ENCODE peak calls at places on chromosome 21, in ten cellular contexts. S is A549, B is fibroblast of lung, M is mucosa of descending colon, E is K562, T is testis, Y is spleen, C is hepatocyte, O is fibroblast of pulmonary artery, U is endothelial cell. Z is an unnamed sample.

GRCh38 chr21:29302340-29302991 is 3.7 kb downstream of the BACH1 start:
- DNase-seq in S (no peak), B (peak), M (no peak), E (no peak), T (no peak), Y (no peak), C (peak), O (no peak), U (no peak), Z (no peak)

GRCh38 chr21:43866233-43866632 is 1.2 kb downstream of the AGPAT3 start:
- DNase-seq in S (no peak), B (peak), M (peak), E (peak), T (peak), Y (peak), C (peak), O (peak), U (no peak), Z (no peak)

GRCh38 chr21:38244885-38245869 is 11.6 kb upstream of the KCNJ15 start:
- DNase-seq in S (peak), B (peak), M (no peak), E (no peak), T (no peak), Y (no peak), C (no peak), O (peak), U (no peak), Z (no peak)

GRCh38 chr21:45768011-45768740 is 124.7 kb downstream of the PCBP3 start:
- DNase-seq in S (no peak), B (peak), M (no peak), E (no peak), T (no peak), Y (no peak), C (no peak), O (peak), U (no peak), Z (peak)

GRCh38 chr21:31688603-31689368 is 29.3 kb downstream of the SOD1 start:
- DNase-seq in S (no peak), B (peak), M (no peak), E (no peak), T (no peak), Y (no peak), C (no peak), O (no peak), U (no peak), Z (no peak)

GRCh38 chr21:36478941-36479340 is 981 bp downstream of the CLDN14 start:
- DNase-seq in S (peak), B (peak), M (no peak), E (no peak), T (no peak), Y (peak), C (no peak), O (peak), U (peak), Z (no peak)

GRCh38 chr21:20443558-20444155 is 554.6 kb upstream of the NCAM2 start:
- DNase-seq in S (peak), B (no peak), M (no peak), E (peak), T (no peak), Y (no peak), C (peak), O (no peak), U (no peak), Z (no peak)

GRCh38 chr21:42021751-42022430 is 11.7 kb upstream of the ZBTB21 start:
- DNase-seq in S (no peak), B (no peak), M (no peak), E (no peak), T (no peak), Y (no peak), C (no peak), O (no peak), U (peak), Z (no peak)

GRCh38 chr21:39336457-39337008 is 12.4 kb downstream of the HMGN1 start:
- DNase-seq in S (no peak), B (no peak), M (no peak), E (no peak), T (no peak), Y (no peak), C (no peak), O (no peak), U (no peak), Z (peak)

GRCh38 chr21:44038063-44038462 is 26.0 kb downstream of the TRAPPC10 start:
- DNase-seq in S (no peak), B (no peak), M (no peak), E (no peak), T (no peak), Y (no peak), C (no peak), O (no peak), U (no peak), Z (no peak)

GRCh38 chr21:19368944-19369343 is 965.4 kb upstream of the TMPRSS15 start:
- DNase-seq in S (no peak), B (no peak), M (no peak), E (no peak), T (no peak), Y (no peak), C (no peak), O (no peak), U (no peak), Z (no peak)

GRCh38 chr21:34535886-34536285 is 23.9 kb upstream of the KCNE1 start:
- DNase-seq in S (no peak), B (no peak), M (no peak), E (no peak), T (no peak), Y (no peak), C (no peak), O (no peak), U (no peak), Z (no peak)

GRCh38 chr21:43824250-43824882 is 35.0 kb downstream of the RRP1 start:
- DNase-seq in S (peak), B (peak), M (no peak), E (no peak), T (no peak), Y (no peak), C (no peak), O (peak), U (no peak), Z (no peak)

GRCh38 chr21:21366277-21366676 is 368.1 kb downstream of the NCAM2 start:
- DNase-seq in S (no peak), B (no peak), M (no peak), E (no peak), T (no peak), Y (no peak), C (no peak), O (no peak), U (no peak), Z (no peak)

GRCh38 chr21:15437873-15438272 is 291.9 kb upstream of the USP25 start:
- DNase-seq in S (no peak), B (peak), M (no peak), E (no peak), T (no peak), Y (no peak), C (no peak), O (peak), U (no peak), Z (no peak)

GRCh38 chr21:46250146-46250725 is 21.7 kb upstream of the LSS start:
- DNase-seq in S (no peak), B (no peak), M (no peak), E (no peak), T (no peak), Y (no peak), C (no peak), O (peak), U (no peak), Z (no peak)

GRCh38 chr21:21101911-21102310 is 103.7 kb downstream of the NCAM2 start:
- DNase-seq in S (no peak), B (peak), M (no peak), E (peak), T (peak), Y (no peak), C (peak), O (peak), U (peak), Z (no peak)

GRCh38 chr21:43654806-43655489 is 4.3 kb downstream of the HSF2BP start:
- DNase-seq in S (no peak), B (peak), M (no peak), E (no peak), T (no peak), Y (no peak), C (no peak), O (no peak), U (no peak), Z (no peak)

GRCh38 chr21:43659136-43660000 is at the start of the genes HSF2BP and RRP1B:
- DNase-seq in S (peak), B (peak), M (peak), E (peak), T (peak), Y (peak), C (peak), O (peak), U (peak), Z (peak)

GRCh38 chr21:43865471-43866181 is 603 bp downstream of the AGPAT3 start:
- DNase-seq in S (no peak), B (peak), M (peak), E (peak), T (peak), Y (peak), C (peak), O (peak), U (no peak), Z (no peak)

DNA sequence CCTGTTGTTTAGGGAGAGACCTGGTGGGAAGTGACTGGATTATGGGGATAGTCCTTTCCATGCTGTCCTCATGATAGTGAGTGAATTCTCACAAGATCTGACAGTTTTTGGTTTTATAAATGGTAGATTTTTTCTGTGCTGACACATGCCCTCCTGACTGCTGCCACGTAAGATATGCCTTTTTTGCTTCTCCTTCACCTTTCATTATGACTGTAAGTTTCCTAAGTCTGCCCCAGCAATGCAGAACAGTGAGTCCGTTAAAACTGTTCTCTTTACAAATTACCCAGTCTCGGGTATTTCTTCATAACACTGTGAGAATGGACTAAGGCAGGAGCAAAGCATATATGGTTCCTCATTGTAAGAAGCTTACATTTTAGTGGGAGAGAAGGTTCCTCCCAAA is 1727.2 kb downstream of the NCAM2 start:
- DNase-seq in S (no peak), B (no peak), M (no peak), E (no peak), T (no peak), Y (no peak), C (no peak), O (no peak), U (no peak), Z (no peak)
- TF ChIP-seq CTCF in S (no peak), B (no peak), M (no peak), E (no peak), T (no peak), Y (no peak), C (no peak), O (no peak), U (no peak), Z (no peak)

DNA sequence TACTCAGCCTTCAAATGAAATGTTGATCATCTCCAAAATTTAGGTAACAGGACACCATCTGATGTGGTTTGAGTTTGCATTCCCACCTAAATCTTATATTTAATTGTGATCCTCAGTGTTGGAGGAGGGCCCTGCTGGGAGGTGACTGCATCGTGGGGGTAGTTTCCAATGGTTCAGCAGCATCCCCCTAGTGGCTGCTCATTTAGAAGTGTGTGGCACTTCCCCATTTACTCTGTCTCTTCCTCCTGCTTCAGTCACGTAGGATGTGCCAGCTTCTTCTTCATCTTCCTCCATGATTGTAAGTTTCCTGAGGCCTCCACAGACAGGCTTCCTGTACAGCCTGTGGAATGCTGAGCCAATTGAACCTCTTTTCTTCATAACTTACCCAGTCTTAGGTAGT is 731.2 kb downstream of the USP25 start:
- DNase-seq in S (no peak), B (no peak), M (no peak), E (no peak), T (no peak), Y (no peak), C (no peak), O (no peak), U (no peak), Z (no peak)
- TF ChIP-seq CTCF in S (no peak), B (no peak), M (no peak), E (no peak), T (no peak), Y (no peak), C (no peak), O (no peak), U (no peak), Z (no peak)

GRCh38 chr21:17903029-17903806 is 84.1 kb upstream of the C21orf91 start:
- DNase-seq in S (no peak), B (peak), M (no peak), E (no peak), T (no peak), Y (no peak), C (peak), O (peak), U (no peak), Z (no peak)
- TF ChIP-seq CTCF in S (no peak), B (no peak), M (no peak), E (peak), T (peak), Y (peak), C (peak), O (no peak), U (peak), Z (peak)

DNA sequence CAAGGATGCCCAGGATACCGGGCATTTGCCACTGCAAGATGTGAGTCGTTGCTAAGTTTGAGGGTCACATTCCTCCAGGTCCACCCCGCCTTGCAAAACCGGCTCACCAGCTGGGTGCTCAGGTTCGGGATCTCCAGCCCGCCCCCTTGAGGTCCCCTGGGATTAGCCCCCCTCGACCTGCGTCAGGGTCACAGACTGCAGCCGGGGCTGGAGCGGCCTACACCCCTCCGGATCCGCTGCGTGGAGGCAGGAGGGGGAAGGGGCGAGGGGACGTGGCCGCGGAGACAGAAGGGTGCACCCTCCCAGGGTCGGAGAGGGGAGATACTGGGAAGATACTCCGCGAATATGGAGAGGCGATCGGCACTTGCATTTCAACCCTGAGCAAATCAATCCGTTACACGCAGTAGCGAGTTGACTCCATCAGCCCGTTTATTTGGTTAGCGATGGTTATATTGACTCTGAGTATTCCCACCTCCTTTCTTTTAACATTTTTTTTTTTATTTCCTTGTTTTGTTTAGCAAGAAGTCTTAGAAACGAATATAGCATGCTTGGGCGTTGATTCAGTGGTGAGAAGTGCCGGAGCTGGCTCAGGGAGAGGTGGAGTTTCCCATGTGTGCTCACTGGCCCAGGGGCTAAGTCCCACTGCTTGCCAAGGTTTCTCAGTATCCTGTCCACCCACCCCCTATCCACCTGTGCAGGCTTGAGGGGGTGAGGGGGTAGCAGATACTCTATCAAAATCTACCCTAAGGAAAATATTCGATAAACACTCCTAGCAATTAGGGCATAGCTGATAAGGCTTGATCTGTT is 983 bp downstream of the IFNAR2 start:
- DNase-seq in S (peak), B (peak), M (peak), E (peak), T (peak), Y (peak), C (peak), O (peak), U (peak), Z (peak)
- TF ChIP-seq CTCF in S (no peak), B (no peak), M (no peak), E (peak), T (no peak), Y (peak), C (peak), O (no peak), U (no peak), Z (peak)